ENCODE peak calls at places on chromosomes 13 and 19, in four cellular contexts. A, S, N and F are unnamed samples.

GRCh38 chr13:103275708-103276107 is 209.5 kb upstream of the SLC10A2 start:
- DNase-seq in N (no peak), S (no peak), A (no peak), F (no peak)

GRCh38 chr19:35736913-35737886 is 5.1 kb downstream of the IGFLR1 start:
- DNase-seq in N (no peak), S (no peak), A (no peak), F (no peak)

GRCh38 chr13:51453959-51454703 is 1.3 kb upstream of the INTS6 start:
- DNase-seq in N (peak), S (no peak), A (peak), F (peak)

GRCh38 chr19:6232567-6232966 is 47.2 kb downstream of the MLLT1 start:
- DNase-seq in S (no peak), A (no peak), N (no peak), F (no peak)

GRCh38 chr13:43132228-43132627 is 108.8 kb downstream of the DNAJC15 start:
- DNase-seq in S (no peak), N (no peak), A (no peak), F (peak)

GRCh38 chr19:28020631-28021315 is 1192.2 kb downstream of the UQCRFS1 start:
- DNase-seq in N (no peak), S (no peak), A (no peak), F (no peak)

GRCh38 chr19:6030214-6030507 is 52.2 kb upstream of the RANBP3 start:
- DNase-seq in S (no peak), N (no peak), A (no peak), F (no peak)

GRCh38 chr13:40518481-40518882 is 148.0 kb downstream of the FOXO1 start:
- DNase-seq in S (no peak), A (no peak), N (no peak), F (no peak)

GRCh38 chr13:50318887-50319286 is 303.6 kb downstream of the KCNRG start:
- DNase-seq in S (no peak), N (no peak), A (no peak), F (no peak)

GRCh38 chr13:69109891-69110525 is 997.6 kb upstream of the ATXN8OS start:
- DNase-seq in N (no peak), S (no peak), A (no peak), F (no peak)

GRCh38 chr19:33486407-33486806 is 35.2 kb downstream of the PEPD start:
- DNase-seq in S (no peak), A (no peak), N (no peak), F (no peak)

GRCh38 chr13:99269627-99270252 is 11.6 kb upstream of the GPR18 start:
- DNase-seq in S (no peak), A (no peak), N (no peak), F (peak)

GRCh38 chr13:34747507-34747906 is 194.6 kb upstream of the NBEA start:
- DNase-seq in N (no peak), A (no peak), S (no peak), F (no peak)

DNA sequence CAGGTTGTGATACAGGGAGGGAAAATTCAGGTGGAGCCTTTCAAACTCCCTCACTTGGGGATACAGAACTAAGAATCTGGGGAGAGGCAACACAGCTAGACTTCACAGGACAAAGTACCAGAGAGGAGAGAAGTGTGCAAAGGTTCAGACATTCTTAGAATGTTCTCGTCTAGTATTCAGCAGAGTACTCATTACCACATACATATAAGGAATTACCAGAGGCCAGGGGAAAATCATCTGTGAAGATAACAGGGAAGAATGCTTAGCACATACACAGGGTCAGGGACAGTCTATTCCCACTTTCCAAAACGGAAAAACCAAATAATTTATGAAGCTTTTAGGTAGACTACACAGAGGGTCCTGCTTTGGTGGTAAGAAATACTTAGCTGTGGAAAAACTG is 58.1 kb downstream of the TRPC4 start:
- DNase-seq in A (no peak), N (no peak), S (no peak), F (no peak)
- TF ChIP-seq CTCF in A (no peak), N (no peak), S (no peak), F (no peak)

GRCh38 chr13:27797228-27797624 is 4.9 kb downstream of the GSX1 start:
- DNase-seq in A (no peak), S (no peak), N (no peak), F (no peak)
- TF ChIP-seq CTCF in A (no peak), S (no peak), N (no peak), F (no peak)

DNA sequence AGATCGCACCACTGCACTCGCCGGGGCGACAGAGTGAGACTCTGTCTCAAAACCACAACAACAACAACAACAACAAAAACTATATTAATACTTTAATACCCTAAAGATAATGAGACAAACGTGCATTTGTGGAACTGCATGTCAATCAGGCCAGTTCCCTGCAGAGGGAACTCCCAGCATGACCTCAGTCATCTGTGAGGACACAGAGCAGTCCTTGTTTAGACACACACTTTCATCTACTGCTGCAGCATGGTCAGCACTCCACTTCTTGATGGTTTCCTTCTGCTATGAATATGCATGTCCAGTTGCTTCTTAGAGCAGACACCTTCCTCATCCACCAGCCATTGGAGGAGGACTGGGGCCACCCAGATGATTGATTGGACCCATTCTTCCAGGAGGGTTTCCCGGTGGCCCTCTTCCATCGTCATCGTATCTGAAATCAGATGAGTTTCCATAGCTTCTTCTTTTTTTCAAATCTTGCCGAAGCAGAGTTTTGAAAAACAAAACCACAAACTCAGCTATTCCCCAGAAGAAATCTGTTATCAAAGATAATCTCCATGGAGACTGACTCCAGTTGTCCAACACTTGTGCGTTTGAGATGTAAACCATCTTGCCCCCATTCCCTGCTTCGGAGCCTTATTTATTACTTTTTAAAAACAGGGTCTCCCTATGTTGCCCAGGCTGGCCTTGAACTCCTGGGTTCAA is 26.5 kb downstream of the ZNF607 start:
- DNase-seq in N (no peak), A (no peak), S (no peak), F (no peak)
- TF ChIP-seq CTCF in N (no peak), A (no peak), S (no peak), F (no peak)

GRCh38 chr13:97124237-97124636 is 97.9 kb upstream of the MBNL2 start:
- DNase-seq in S (no peak), A (no peak), N (no peak), F (no peak)

GRCh38 chr13:97122381-97122996 is 99.6 kb upstream of the MBNL2 start:
- DNase-seq in S (no peak), A (no peak), N (no peak), F (no peak)

GRCh38 chr13:97127842-97128241 is 94.3 kb upstream of the MBNL2 start:
- DNase-seq in N (no peak), S (no peak), A (no peak), F (no peak)

GRCh38 chr13:97125810-97126738 is 96.1 kb upstream of the MBNL2 start:
- DNase-seq in N (no peak), S (peak), A (no peak), F (peak)

DNA sequence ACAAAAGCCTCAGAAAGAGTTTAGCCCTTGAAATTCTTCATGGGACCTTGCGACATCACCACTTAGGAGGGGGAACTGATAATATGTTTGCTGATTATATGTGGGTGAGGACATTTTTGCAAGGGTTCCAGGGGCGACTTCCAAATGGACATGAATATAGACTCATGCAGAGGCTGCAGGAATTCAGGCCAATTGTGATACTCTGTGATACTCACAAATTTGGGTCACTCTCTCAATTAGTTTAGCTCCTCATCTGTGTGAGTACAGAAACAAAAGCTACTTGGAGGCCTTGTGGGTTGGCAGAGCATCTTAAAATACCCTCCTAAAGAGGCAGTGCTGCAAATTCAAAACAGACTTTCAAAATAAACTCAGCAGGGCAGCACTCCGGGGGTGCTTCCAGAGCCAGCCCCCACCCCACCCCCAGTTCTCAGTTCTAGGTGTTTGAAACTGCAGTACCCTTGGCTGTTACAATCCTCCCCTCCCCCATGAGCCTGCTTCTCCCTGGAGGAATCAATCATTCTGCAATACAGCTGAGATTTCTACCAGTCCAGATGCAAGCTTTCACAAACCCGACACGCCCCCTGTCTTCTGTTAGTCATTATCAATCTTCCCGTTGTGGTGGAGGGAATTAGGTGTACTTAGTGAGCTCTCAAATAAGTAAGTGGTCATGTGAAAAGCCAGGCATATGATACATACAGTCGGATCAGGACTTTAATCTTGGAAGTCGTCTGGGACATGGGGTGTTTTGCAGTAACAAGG is 96.9 kb upstream of the MBNL2 start:
- DNase-seq in N (peak), A (no peak), S (peak), F (no peak)
- TF ChIP-seq CTCF in N (no peak), A (no peak), S (no peak), F (no peak)